ENCODE peak calls at places on chromosomes 6 and 20, in seven cellular contexts. U is HS-27A, X is WERI-Rb-1, D is adrenal gland, L is hippocampal formation, P is Caco-2, Q is HFF-Myc. A is an unnamed sample.

GRCh38 chr20:50213531-50214106 is 23.0 kb downstream of the CEBPB start:
- DNase-seq in L (no peak), U (no peak), D (no peak), X (no peak), Q (no peak), P (no peak), A (no peak)

GRCh38 chr6:167350731-167351655 is 26.1 kb downstream of the TTLL2 start:
- DNase-seq in P (peak), L (no peak), Q (peak), X (peak), U (no peak), D (peak), A (peak)

GRCh38 chr20:46546293-46546692 is 4.2 kb downstream of the OCSTAMP start:
- DNase-seq in D (no peak), X (no peak), L (no peak), U (no peak), Q (no peak), P (no peak), A (no peak)

GRCh38 chr20:61437280-61438206 is 185.5 kb downstream of the CDH4 start:
- DNase-seq in P (no peak), X (no peak), U (no peak), Q (no peak), D (no peak), L (peak), A (no peak)

GRCh38 chr6:117536317-117536716 is 53.8 kb downstream of the DCBLD1 start:
- DNase-seq in Q (no peak), D (no peak), X (no peak), P (peak), L (no peak), U (no peak), A (no peak)

GRCh38 chr6:3351105-3351676 is 92.4 kb downstream of the PSMG4 start:
- DNase-seq in L (peak), P (no peak), Q (no peak), D (no peak), U (no peak), X (peak), A (peak)

GRCh38 chr6:15620616-15621015 is 42.2 kb downstream of the DTNBP1 start:
- DNase-seq in P (no peak), L (no peak), X (peak), Q (no peak), U (no peak), D (no peak), A (no peak)

GRCh38 chr6:145732788-145733187 is 2.5 kb downstream of the EPM2A start:
- DNase-seq in Q (no peak), P (no peak), L (no peak), U (no peak), D (no peak), X (peak), A (no peak)

GRCh38 chr6:21753571-21754108 is 160.1 kb downstream of the SOX4 start:
- DNase-seq in L (no peak), D (no peak), X (no peak), U (no peak), P (no peak), Q (no peak), A (peak)

GRCh38 chr6:12483712-12484111 is 193.6 kb downstream of the EDN1 start:
- DNase-seq in X (no peak), Q (peak), U (peak), D (peak), L (no peak), P (no peak), A (no peak)

GRCh38 chr6:51472745-51473483 is 614.5 kb downstream of the PKHD1 start:
- DNase-seq in X (no peak), Q (no peak), P (peak), D (no peak), L (no peak), U (no peak), A (no peak)

GRCh38 chr6:157274471-157275226 is 48.7 kb downstream of the TMEM242 start:
- DNase-seq in P (peak), Q (peak), L (peak), U (peak), D (peak), X (peak), A (peak)

GRCh38 chr6:18997375-18997826 is 610.3 kb downstream of the RNF144B start:
- DNase-seq in Q (peak), X (peak), D (no peak), L (no peak), U (no peak), P (peak), A (peak)

GRCh38 chr6:113530769-113531168 is 326.4 kb upstream of the MARCKS start:
- DNase-seq in X (no peak), P (no peak), D (no peak), Q (peak), U (no peak), L (no peak), A (peak)

GRCh38 chr20:19693508-19693907 is 64.5 kb upstream of the RIN2 start:
- DNase-seq in Q (no peak), X (no peak), L (no peak), U (no peak), D (no peak), P (no peak), A (no peak)

GRCh38 chr6:83273596-83273995 is 80.4 kb downstream of the RWDD2A start:
- DNase-seq in Q (no peak), P (no peak), X (no peak), D (no peak), U (no peak), L (no peak), A (no peak)

GRCh38 chr6:66992660-66993059 is 1285.6 kb upstream of the EYS start:
- DNase-seq in P (no peak), D (no peak), X (no peak), U (no peak), Q (no peak), L (no peak), A (no peak)

GRCh38 chr6:18632670-18633410 is 245.7 kb downstream of the RNF144B start:
- DNase-seq in X (no peak), U (peak), P (no peak), Q (peak), D (no peak), L (no peak), A (peak)

GRCh38 chr6:10659697-10660348 is 34.6 kb downstream of the C6orf52 start:
- DNase-seq in L (no peak), X (peak), D (no peak), U (no peak), Q (no peak), P (no peak), A (no peak)

GRCh38 chr6:11714798-11715285 is 63.8 kb downstream of the ADTRP start:
- DNase-seq in U (no peak), D (no peak), Q (no peak), X (no peak), P (no peak), L (no peak), A (no peak)

GRCh38 chr6:150846641-150847040 is 18.9 kb upstream of the MTHFD1L start:
- DNase-seq in P (no peak), D (no peak), Q (no peak), U (no peak), X (no peak), L (no peak), A (no peak)

GRCh38 chr6:16146527-16146955 is 17.7 kb downstream of the MYLIP start:
- DNase-seq in D (peak), X (no peak), P (no peak), L (no peak), Q (no peak), U (no peak), A (peak)

GRCh38 chr20:37356387-37356786 is 10.4 kb downstream of the SRC start:
- DNase-seq in U (no peak), D (peak), P (no peak), Q (no peak), L (peak), X (no peak), A (no peak)

GRCh38 chr6:44925100-44925739 is 402.9 kb upstream of the RUNX2 start:
- DNase-seq in Q (no peak), U (no peak), X (no peak), P (peak), L (no peak), D (no peak), A (peak)

GRCh38 chr6:4021862-4022715 is 56.8 kb downstream of the FAM217A start:
- DNase-seq in P (no peak), U (peak), X (no peak), Q (no peak), D (no peak), L (no peak), A (no peak)

GRCh38 chr6:77492529-77492928 is 29.2 kb upstream of the HTR1B start:
- DNase-seq in P (no peak), D (no peak), L (no peak), Q (no peak), X (no peak), U (no peak), A (no peak)

GRCh38 chr6:147709396-147710272 is 201.1 kb downstream of the SAMD5 start:
- DNase-seq in D (no peak), Q (no peak), U (no peak), P (peak), L (no peak), X (no peak), A (no peak)

GRCh38 chr20:36571564-36572504 is 1.6 kb upstream of the TGIF2 start:
- DNase-seq in L (no peak), U (no peak), D (no peak), P (peak), Q (no peak), X (no peak), A (no peak)

GRCh38 chr6:20916081-20916480 is 381.8 kb downstream of the CDKAL1 start:
- DNase-seq in X (no peak), L (no peak), D (no peak), P (no peak), U (no peak), Q (no peak), A (no peak)

GRCh38 chr20:36306557-36307411 is 645 bp downstream of the DLGAP4 start:
- DNase-seq in L (no peak), U (no peak), D (no peak), X (no peak), Q (no peak), P (no peak), A (no peak)

GRCh38 chr20:54254596-54254995 is 46.7 kb downstream of the PFDN4 start:
- DNase-seq in D (no peak), P (no peak), U (peak), L (no peak), Q (no peak), X (no peak), A (no peak)

GRCh38 chr6:170063851-170064617 is 226.8 kb downstream of the DLL1 start:
- DNase-seq in P (no peak), U (no peak), D (no peak), Q (no peak), X (no peak), L (no peak), A (no peak)

GRCh38 chr20:56540415-56540814 is 7.4 kb downstream of the FAM209B start:
- DNase-seq in L (no peak), X (no peak), U (no peak), D (no peak), P (no peak), Q (no peak), A (no peak)

GRCh38 chr20:51014797-51015722 is 7.8 kb downstream of the KCNG1 start:
- DNase-seq in U (peak), P (peak), D (peak), Q (peak), L (peak), X (peak), A (peak)